ENCODE peak calls at places on chromosome 21, in six cellular contexts. Q is right cardiac atrium, T is lower lobe of right lung, W is upper lobe of right lung, L is HepG2, J is gastrocnemius medialis. A is an unnamed sample. For H3K4me1, the result is how much of the 10 kb centered on the place peaks cover.

GRCh38 chr21:35603471-35603870 is 456.9 kb downstream of the SETD4 start:
- ATAC-seq in Q (no peak), T (no peak), W (no peak), J (no peak), L (peak), A (no peak)

GRCh38 chr21:45454924-45455315 is 50.0 kb downstream of the COL18A1 start:
- ATAC-seq in W (no peak), Q (peak), J (no peak), L (no peak), T (peak), A (peak)

GRCh38 chr21:21183092-21183491 is 184.9 kb downstream of the NCAM2 start:
- ATAC-seq in J (no peak), W (no peak), T (no peak), Q (no peak), L (no peak), A (no peak)

GRCh38 chr21:42424848-42425602 is 21.3 kb downstream of the UBASH3A start:
- ATAC-seq in J (no peak), W (peak), Q (no peak), L (no peak), T (peak), A (no peak)

GRCh38 chr21:32712641-32713040 is 15.2 kb downstream of the SYNJ1 start:
- ATAC-seq in J (no peak), W (no peak), L (no peak), Q (no peak), T (no peak), A (no peak)

GRCh38 chr21:14453339-14453738 is 70.4 kb upstream of the HSPA13 start:
- ATAC-seq in L (no peak), Q (peak), W (no peak), T (peak), J (no peak), A (no peak)

GRCh38 chr21:31658053-31658452 is 1.4 kb upstream of the SOD1 start:
- ATAC-seq in W (no peak), L (peak), J (no peak), T (no peak), Q (no peak), A (no peak)

GRCh38 chr21:26826801-26827200 is 18.4 kb downstream of the ADAMTS1 start:
- ATAC-seq in J (no peak), T (no peak), W (no peak), L (no peak), Q (no peak), A (no peak)

GRCh38 chr21:17610862-17611261 is 1.8 kb downstream of the BTG3 start:
- ATAC-seq in L (peak), T (no peak), Q (no peak), J (no peak), W (no peak), A (no peak)

GRCh38 chr21:31798842-31799691 is 67.1 kb upstream of the SCAF4 start:
- ATAC-seq in L (peak), J (no peak), W (peak), T (peak), Q (no peak), A (no peak)

GRCh38 chr21:43012596-43012995 is 38.2 kb downstream of the PKNOX1 start:
- ATAC-seq in L (no peak), J (no peak), Q (peak), T (no peak), W (no peak), A (no peak)

GRCh38 chr21:45560106-45561021 is 18.1 kb upstream of the SLC19A1 start:
- ATAC-seq in T (no peak), L (no peak), W (no peak), Q (no peak), J (no peak), A (no peak)

GRCh38 chr21:43280949-43281633 is 112.3 kb downstream of the CRYAA start:
- ATAC-seq in Q (no peak), T (no peak), L (no peak), J (no peak), W (no peak), A (no peak)

GRCh38 chr21:17387030-17387617 is 125.7 kb upstream of the CXADR start:
- ATAC-seq in J (no peak), L (peak), W (peak), T (peak), Q (peak), A (no peak)

GRCh38 chr21:42696516-42697040 is 43.2 kb downstream of the PDE9A start:
- ATAC-seq in W (no peak), Q (no peak), L (no peak), T (peak), J (no peak), A (no peak)

GRCh38 chr21:35336534-35336933 is 287.4 kb upstream of the RUNX1 start:
- ATAC-seq in Q (no peak), T (no peak), L (no peak), W (no peak), J (no peak), A (no peak)

GRCh38 chr21:35602811-35603210 is 457.5 kb downstream of the SETD4 start:
- ATAC-seq in L (no peak), Q (no peak), J (no peak), T (no peak), W (no peak), A (no peak)

GRCh38 chr21:42315296-42315891 is at the start of gene TFF3:
- ATAC-seq in J (no peak), W (no peak), Q (peak), L (peak), T (peak), A (peak)

GRCh38 chr21:46266946-46267345 is 18.5 kb downstream of the MCM3AP start:
- ATAC-seq in L (no peak), W (no peak), T (no peak), J (no peak), Q (no peak), A (no peak)

GRCh38 chr21:42171091-42172053 is 47.6 kb upstream of the ABCG1 start:
- ATAC-seq in T (peak), J (peak), L (no peak), Q (peak), W (peak), A (peak)

GRCh38 chr21:40284481-40284880 is 417.2 kb downstream of the PCP4 start:
- ATAC-seq in L (no peak), Q (no peak), J (no peak), T (no peak), W (no peak), A (no peak)

GRCh38 chr21:9738527-9738926 is 782.9 kb upstream of the TPTE start:
- ATAC-seq in W (peak), Q (peak), T (peak), L (no peak), J (no peak), A (no peak)

GRCh38 chr21:14991957-14992356 is 72.8 kb downstream of the NRIP1 start:
- ATAC-seq in T (no peak), W (peak), L (no peak), J (no peak), Q (peak), A (no peak)

GRCh38 chr21:31394309-31394708 is 50.2 kb upstream of the TIAM1 start:
- ATAC-seq in J (no peak), Q (no peak), W (no peak), L (no peak), T (no peak), A (no peak)

GRCh38 chr21:42670884-42671283 is 17.5 kb downstream of the PDE9A start:
- ATAC-seq in L (no peak), T (no peak), J (no peak), W (no peak), Q (no peak), A (no peak)

GRCh38 chr21:46000731-46001641 is 19.4 kb downstream of the COL6A1 start:
- ATAC-seq in L (no peak), W (no peak), Q (no peak), T (no peak), J (no peak), A (peak)

GRCh38 chr21:41482321-41482720 is 25.6 kb downstream of the TMPRSS2 start:
- ATAC-seq in L (no peak), Q (no peak), W (no peak), J (no peak), T (no peak), A (no peak)

GRCh38 chr21:42845296-42845965 is 33.9 kb downstream of the WDR4 start:
- ATAC-seq in W (peak), T (no peak), L (no peak), J (peak), Q (peak), A (no peak)

GRCh38 chr21:43194303-43195130 is 25.7 kb downstream of the CRYAA start:
- ATAC-seq in J (no peak), T (no peak), Q (no peak), W (no peak), L (peak), A (no peak)

DNA sequence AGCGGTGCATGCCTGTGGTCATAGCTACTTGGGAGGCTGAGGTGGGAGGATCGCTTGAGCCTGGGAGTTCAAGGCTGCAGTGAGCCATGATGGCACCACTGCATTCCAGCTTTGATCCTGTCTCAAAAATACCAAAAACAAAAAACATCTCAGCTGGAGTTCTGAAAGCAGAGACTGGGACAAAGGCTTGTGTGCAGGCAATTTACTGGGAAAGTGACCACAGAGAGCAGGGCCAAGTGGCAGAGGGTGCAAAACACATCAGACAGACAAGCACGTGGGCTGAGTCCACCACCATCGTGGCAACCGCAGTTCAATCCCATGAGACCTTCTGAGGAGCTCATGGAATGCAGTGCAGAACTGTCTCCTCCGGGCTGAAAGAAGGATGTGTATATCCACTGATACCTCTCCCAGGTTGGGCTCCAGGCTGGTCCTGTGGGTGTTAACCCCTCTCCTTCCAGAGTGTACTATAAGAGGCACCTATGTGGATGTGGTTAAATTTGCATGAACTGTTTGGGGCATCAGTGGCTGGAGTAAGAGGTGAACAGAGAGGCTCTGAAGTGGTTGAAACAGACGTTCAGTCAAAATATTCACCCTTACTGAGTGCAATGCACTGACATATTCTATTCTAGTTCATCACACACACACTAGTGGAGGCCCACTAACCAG is 10.8 kb downstream of the PIGP start:
- ATAC-seq in L (peak), T (peak), Q (no peak), J (no peak), W (no peak), A (no peak)
- H3K4me1 ChIP-seq in L (under half), T (under half), Q (under half), J (under half), W (under half), A (under half)

GRCh38 chr21:25556087-25556486 is 51.2 kb downstream of the MRPL39 start:
- ATAC-seq in Q (no peak), J (no peak), W (no peak), T (no peak), L (no peak), A (no peak)
- H3K4me1 ChIP-seq in Q (under half), J (under half), W (under half), T (under half), L (under half), A (under half)

GRCh38 chr21:34128124-34128523 is 54.7 kb downstream of the MRPS6 start:
- ATAC-seq in L (no peak), W (no peak), J (peak), Q (peak), T (no peak), A (no peak)

GRCh38 chr21:34130598-34130985 is 57.2 kb downstream of the MRPS6 start:
- ATAC-seq in W (no peak), J (no peak), T (no peak), L (no peak), Q (no peak), A (no peak)

GRCh38 chr21:34129971-34130597 is 56.7 kb downstream of the MRPS6 start:
- ATAC-seq in J (peak), L (peak), T (peak), W (peak), Q (no peak), A (no peak)

GRCh38 chr21:34128674-34129038 is 55.3 kb downstream of the MRPS6 start:
- ATAC-seq in W (no peak), L (no peak), Q (peak), J (peak), T (no peak), A (no peak)

DNA sequence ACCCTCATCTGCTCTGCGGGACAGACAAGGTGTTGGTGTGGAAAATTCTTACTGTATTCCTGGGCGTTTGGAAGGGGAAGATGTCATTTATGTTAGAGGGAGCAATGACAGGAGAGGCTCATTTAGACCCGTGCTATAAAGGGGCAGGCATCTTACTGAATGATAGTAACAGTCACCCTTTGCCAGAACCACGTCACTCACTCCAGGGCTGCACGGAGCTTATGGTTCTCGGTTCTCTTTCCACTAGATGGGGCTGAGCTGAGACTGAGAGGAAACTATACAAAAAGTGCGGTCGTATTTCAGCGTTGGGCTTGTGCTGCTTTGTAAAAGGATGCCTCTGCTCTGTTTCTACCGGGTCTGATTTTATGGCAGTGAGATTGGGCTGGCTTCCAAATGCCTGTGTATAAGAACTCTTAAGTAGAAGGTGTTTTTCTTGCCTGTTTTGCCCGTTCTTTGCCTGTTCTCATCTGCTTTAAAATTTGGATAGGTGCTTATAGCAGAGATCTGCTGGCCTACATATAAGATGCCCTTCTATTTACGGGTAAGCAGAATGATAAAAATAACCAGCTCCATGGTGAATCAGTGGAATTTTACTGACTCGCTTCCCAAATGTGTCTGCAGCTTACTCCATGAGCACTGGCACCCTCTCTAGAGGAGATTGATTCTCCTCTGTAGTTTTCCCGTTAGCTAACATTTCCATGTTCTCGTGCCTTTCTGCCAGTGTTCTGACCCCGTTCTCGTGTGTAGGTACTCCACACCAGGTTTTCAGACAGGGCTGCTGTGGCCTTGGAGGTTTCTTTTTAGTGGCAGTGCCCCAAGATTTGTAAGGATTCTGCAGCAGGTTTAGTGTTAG is 55.9 kb downstream of the MRPS6 start:
- ATAC-seq in J (peak), T (peak), W (peak), Q (peak), L (peak), A (peak)
- H3K4me1 ChIP-seq in J (half or more), T (under half), W (under half), Q (under half), L (under half), A (under half)

GRCh38 chr21:29613021-29613420 is 314.3 kb downstream of the BACH1 start:
- ATAC-seq in T (no peak), Q (no peak), W (no peak), L (no peak), J (no peak), A (no peak)

GRCh38 chr21:29610960-29611359 is 312.2 kb downstream of the BACH1 start:
- ATAC-seq in Q (no peak), W (no peak), L (no peak), T (no peak), J (no peak), A (no peak)

DNA sequence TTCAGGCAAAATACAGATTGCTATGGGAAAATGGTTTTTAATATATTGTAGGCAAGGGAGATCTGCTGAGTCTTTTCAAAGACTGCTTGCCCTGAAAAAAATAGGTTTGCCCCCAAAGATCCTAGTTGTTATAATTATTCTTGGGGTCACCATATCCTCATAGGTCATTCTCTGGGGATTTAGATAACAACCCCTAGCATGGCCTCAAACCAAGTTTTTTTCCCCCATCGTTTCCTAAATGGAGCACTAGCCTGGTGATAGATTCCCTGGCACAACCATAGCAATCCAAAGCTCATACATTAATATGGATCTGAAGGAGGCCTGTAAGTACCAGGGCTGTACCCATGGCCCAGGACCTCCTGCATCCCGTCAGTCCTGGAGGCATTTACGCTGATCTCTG is 315.2 kb downstream of the BACH1 start:
- ATAC-seq in W (no peak), Q (no peak), L (no peak), J (no peak), T (no peak), A (no peak)
- H3K4me1 ChIP-seq in W (under half), Q (under half), L (under half), J (under half), T (under half), A (under half)

GRCh38 chr21:44380876-44381275 is 27.5 kb downstream of the TRPM2 start:
- ATAC-seq in L (no peak), J (no peak), Q (no peak), W (no peak), T (no peak), A (no peak)
- H3K4me1 ChIP-seq in L (under half), J (under half), Q (under half), W (under half), T (under half), A (under half)

GRCh38 chr21:38910390-38911008 is 104.8 kb downstream of the ETS2 start:
- ATAC-seq in Q (no peak), J (no peak), W (no peak), T (no peak), L (no peak), A (no peak)
- H3K4me1 ChIP-seq in Q (under half), J (half or more), W (half or more), T (half or more), L (half or more), A (under half)